ENCODE peak calls at places on chromosome 17, in five cellular contexts. W is heart right ventricle, M is small intestine, I is neural progenitor cell, G is thyroid gland. X is an unnamed sample. For H3K27me3, the result is how much of the 10 kb centered on the place peaks cover.

GRCh38 chr17:58156839-58157803 is 8.9 kb downstream of the OR4D1 start:
- DNase-seq in W (peak), M (no peak), I (peak), G (peak), X (peak)

GRCh38 chr17:42623732-42624596 is 14.5 kb downstream of the TUBG1 start:
- DNase-seq in W (no peak), M (peak), I (no peak), G (no peak), X (peak)

GRCh38 chr17:34542700-34543336 is 36.6 kb upstream of the TMEM132E start:
- DNase-seq in W (no peak), M (peak), I (peak), G (peak), X (no peak)

GRCh38 chr17:42050360-42051012 is at the start of gene C17orf113:
- DNase-seq in W (peak), M (peak), I (peak), G (peak), X (peak)

GRCh38 chr17:54882371-54882770 is 18.3 kb upstream of the TOM1L1 start:
- DNase-seq in W (no peak), M (no peak), I (no peak), G (no peak), X (no peak)

GRCh38 chr17:62093188-62094155 is 28.4 kb upstream of the MED13 start:
- DNase-seq in W (no peak), M (peak), I (no peak), G (peak), X (peak)

GRCh38 chr17:81564778-81565177 is 12.6 kb upstream of the FAAP100 start:
- DNase-seq in W (no peak), M (no peak), I (no peak), G (no peak), X (no peak)

GRCh38 chr17:19533718-19534561 is at the start of gene SLC47A1:
- DNase-seq in W (peak), M (no peak), I (peak), G (peak), X (peak)

GRCh38 chr17:81906476-81907218 is 4.6 kb downstream of the PCYT2 start:
- DNase-seq in W (peak), M (no peak), I (no peak), G (no peak), X (no peak)

GRCh38 chr17:48555183-48555615 is 10.3 kb upstream of the HOXB2 start:
- DNase-seq in W (no peak), M (no peak), I (no peak), G (no peak), X (peak)

GRCh38 chr17:42674755-42675347 is 1.9 kb downstream of the PLEKHH3 start:
- DNase-seq in W (no peak), M (no peak), I (peak), G (peak), X (no peak)

GRCh38 chr17:47727704-47728036 is 5.4 kb upstream of the TBX21 start:
- DNase-seq in W (no peak), M (no peak), I (no peak), G (no peak), X (no peak)

GRCh38 chr17:42459983-42460300 is 1.3 kb downstream of the ATP6V0A1 start:
- DNase-seq in W (no peak), M (peak), I (peak), G (no peak), X (no peak)

GRCh38 chr17:75854111-75854748 is 905 bp downstream of the WBP2 start:
- DNase-seq in W (no peak), M (peak), I (peak), G (peak), X (peak)

GRCh38 chr17:50863221-50863843 is 2.8 kb downstream of the TOB1 start:
- DNase-seq in W (no peak), M (peak), I (peak), G (peak), X (peak)

GRCh38 chr17:27647755-27648154 is 16.8 kb downstream of the LGALS9 start:
- DNase-seq in W (no peak), M (peak), I (no peak), G (no peak), X (no peak)

GRCh38 chr17:68351395-68351794 is 60.1 kb downstream of the ARSG start:
- DNase-seq in W (peak), M (no peak), I (no peak), G (no peak), X (no peak)

GRCh38 chr17:17495448-17496188 is 577 bp downstream of the RASD1 start:
- DNase-seq in W (peak), M (peak), I (peak), G (peak), X (no peak)

GRCh38 chr17:3935140-3935542 is 18.9 kb upstream of the P2RX1 start:
- DNase-seq in W (peak), M (peak), I (peak), G (peak), X (peak)

GRCh38 chr17:42866631-42867575 is 15.9 kb downstream of the AOC3 start:
- DNase-seq in W (no peak), M (peak), I (no peak), G (no peak), X (no peak)

GRCh38 chr17:28997811-28998210 is 8.0 kb downstream of the SEZ6 start:
- DNase-seq in W (no peak), M (no peak), I (no peak), G (no peak), X (no peak)

GRCh38 chr17:47703191-47703591 is 9.2 kb downstream of the TBKBP1 start:
- DNase-seq in W (no peak), M (no peak), I (no peak), G (no peak), X (no peak)

GRCh38 chr17:45132569-45133463 is 501 bp upstream of the PLCD3 start:
- DNase-seq in W (peak), M (peak), I (peak), G (peak), X (peak)

GRCh38 chr17:17119533-17119932 is 77.3 kb downstream of the MPRIP start:
- DNase-seq in W (no peak), M (peak), I (no peak), G (peak), X (no peak)

GRCh38 chr17:21034350-21035235 is 8.2 kb downstream of the USP22 start:
- DNase-seq in W (no peak), M (peak), I (no peak), G (no peak), X (peak)

GRCh38 chr17:81537343-81537855 is 9.2 kb downstream of the FSCN2 start:
- DNase-seq in W (no peak), M (peak), I (peak), G (peak), X (peak)

GRCh38 chr17:50149425-50150353 is 788 bp downstream of the PPP1R9B start:
- DNase-seq in W (peak), M (peak), I (peak), G (peak), X (peak)

GRCh38 chr17:57004944-57005579 is 27.1 kb downstream of the SCPEP1 start:
- DNase-seq in W (no peak), M (peak), I (peak), G (peak), X (no peak)

GRCh38 chr17:65013613-65014391 is 42.7 kb downstream of the GNA13 start:
- DNase-seq in W (no peak), M (no peak), I (no peak), G (no peak), X (peak)

GRCh38 chr17:16040710-16041251 is 41.2 kb downstream of the TTC19 start:
- DNase-seq in W (no peak), M (peak), I (no peak), G (no peak), X (peak)

GRCh38 chr17:57852041-57852954 is 2.5 kb upstream of the MRPS23 start:
- DNase-seq in W (no peak), M (peak), I (no peak), G (no peak), X (no peak)

GRCh38 chr17:77654296-77654695 is 304.2 kb upstream of the TNRC6C start:
- DNase-seq in W (no peak), M (no peak), I (no peak), G (no peak), X (no peak)

GRCh38 chr17:77656054-77656453 is 302.4 kb upstream of the TNRC6C start:
- DNase-seq in W (no peak), M (no peak), I (no peak), G (no peak), X (no peak)

GRCh38 chr17:77651983-77652382 is 306.5 kb upstream of the TNRC6C start:
- DNase-seq in W (no peak), M (no peak), I (no peak), G (no peak), X (no peak)

GRCh38 chr17:77657821-77658220 is 300.7 kb upstream of the TNRC6C start:
- DNase-seq in W (no peak), M (no peak), I (no peak), G (no peak), X (no peak)

GRCh38 chr17:77654861-77655260 is 303.6 kb upstream of the TNRC6C start:
- DNase-seq in W (no peak), M (no peak), I (no peak), G (no peak), X (no peak)
- H3K27me3 ChIP-seq in W (under half), M (under half), I (under half), G (under half), X (under half)

DNA sequence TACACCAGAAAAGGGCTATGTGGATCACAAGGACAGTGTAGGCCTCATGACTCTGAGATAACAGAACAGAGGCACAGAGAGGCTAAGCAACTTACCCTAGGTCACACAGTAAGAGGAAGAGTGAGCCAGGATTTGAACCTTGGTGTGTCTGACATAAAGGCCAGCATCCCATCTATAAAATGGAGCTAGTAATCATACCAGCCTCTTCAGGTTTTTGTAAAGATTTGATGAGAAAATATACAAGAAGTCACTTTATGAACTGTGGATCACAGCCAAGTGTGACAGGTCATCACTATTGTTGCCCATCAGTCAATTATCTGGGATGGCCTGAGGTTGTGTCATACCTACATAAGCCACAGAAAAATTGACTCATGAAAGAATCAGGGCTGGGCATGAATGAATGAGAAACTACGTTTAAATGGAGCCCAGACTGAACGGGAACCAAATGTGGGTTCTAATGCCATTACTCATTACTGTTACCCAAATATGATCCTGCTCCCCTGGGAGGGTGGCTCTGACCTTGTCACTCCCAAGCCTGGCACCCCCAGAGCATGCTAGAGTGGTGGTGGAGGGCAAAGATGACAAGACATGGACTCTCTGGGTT is 21.0 kb downstream of the FBXO39 start:
- DNase-seq in W (no peak), M (no peak), I (no peak), G (no peak), X (no peak)
- H3K4me3 ChIP-seq in W (no peak), M (no peak), I (no peak), G (no peak), X (no peak)

GRCh38 chr17:80005360-80006338 is 30.0 kb downstream of the TBC1D16 start:
- DNase-seq in W (peak), M (peak), I (peak), G (peak), X (peak)
- H3K27me3 ChIP-seq in W (under half), M (under half), I (under half), G (under half), X (under half)

DNA sequence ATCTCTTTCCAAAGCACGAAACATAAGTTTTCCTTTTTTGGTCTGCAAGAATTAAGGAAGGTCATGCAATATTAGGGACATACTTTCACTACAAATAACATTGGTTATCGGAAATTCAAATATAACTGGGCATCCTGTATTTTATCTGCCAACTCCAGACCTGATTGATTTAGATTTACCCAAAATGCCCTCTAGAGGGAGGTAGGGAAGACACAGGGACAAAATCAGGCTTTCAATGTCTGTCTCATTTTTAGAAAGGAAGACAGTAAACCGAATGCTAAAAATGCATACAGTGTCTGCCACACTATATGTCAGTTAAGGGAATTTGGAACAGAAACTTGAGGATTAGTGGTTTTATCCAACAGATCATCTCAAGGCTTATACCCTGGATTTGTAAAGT is 161.7 kb upstream of the SOX9 start:
- DNase-seq in W (no peak), M (peak), I (peak), G (no peak), X (no peak)
- H3K4me3 ChIP-seq in W (no peak), M (no peak), I (no peak), G (no peak), X (no peak)

GRCh38 chr17:79829457-79829856 is 9.8 kb downstream of the CBX4 start:
- DNase-seq in W (no peak), M (no peak), I (no peak), G (no peak), X (no peak)
- H3K27me3 ChIP-seq in W (under half), M (under half), I (half or more), G (under half), X (under half)

GRCh38 chr17:71338396-71338795 is 782.4 kb upstream of the SOX9 start:
- DNase-seq in W (no peak), M (peak), I (no peak), G (no peak), X (no peak)
- H3K4me3 ChIP-seq in W (no peak), M (no peak), I (no peak), G (no peak), X (no peak)

X was measured in adrenal gland.